ENCODE peak calls at places on chromosome 14, in four cellular contexts. One of them, this sample, is unnamed.

GRCh38 chr14:66087231-66087630 is 398.9 kb upstream of the CCDC196 start:
- DNase-seq in nephron progenitor cell: no peak
- DNase-seq in HL-60: no peak
- DNase-seq in RWPE1: no peak
- DNase-seq in this sample: no peak

GRCh38 chr14:90521930-90522483 is 125.2 kb downstream of the CALM1 start:
- DNase-seq in nephron progenitor cell: no peak
- DNase-seq in HL-60: no peak
- DNase-seq in RWPE1: no peak
- DNase-seq in this sample: no peak

GRCh38 chr14:61153436-61153835 is 127.7 kb downstream of the TMEM30B start:
- DNase-seq in nephron progenitor cell: peak; percentile 26
- DNase-seq in HL-60: no peak
- DNase-seq in RWPE1: no peak
- DNase-seq in this sample: no peak

GRCh38 chr14:68137704-68138619 is 318.4 kb downstream of the RAD51B start:
- DNase-seq in nephron progenitor cell: peak; percentile 64
- DNase-seq in HL-60: no peak
- DNase-seq in RWPE1: peak; percentile 89
- DNase-seq in this sample: peak; percentile 36

GRCh38 chr14:35046751-35047536 is 872 bp downstream of the FAM177A1 start:
- DNase-seq in nephron progenitor cell: no peak
- DNase-seq in HL-60: peak; percentile 60
- DNase-seq in RWPE1: peak; percentile 52
- DNase-seq in this sample: peak; percentile 46

GRCh38 chr14:101477648-101478047 is 83.6 kb upstream of the DIO3 start:
- DNase-seq in nephron progenitor cell: no peak
- DNase-seq in HL-60: no peak
- DNase-seq in RWPE1: peak; percentile 44
- DNase-seq in this sample: no peak

GRCh38 chr14:24605435-24606190 is 3.9 kb downstream of the GZMH start:
- DNase-seq in nephron progenitor cell: peak; percentile 54
- DNase-seq in HL-60: peak; percentile 73
- DNase-seq in RWPE1: peak; percentile 42
- DNase-seq in this sample: peak; percentile 53

GRCh38 chr14:20191396-20191795 is 700 bp downstream of the OR11G2 start:
- DNase-seq in nephron progenitor cell: no peak
- DNase-seq in HL-60: no peak
- DNase-seq in RWPE1: no peak
- DNase-seq in this sample: no peak

GRCh38 chr14:74954232-74954946 is 1.0 kb downstream of the PGF start:
- DNase-seq in nephron progenitor cell: peak; percentile 70
- DNase-seq in HL-60: no peak
- DNase-seq in RWPE1: no peak
- DNase-seq in this sample: no peak

GRCh38 chr14:98725676-98726075 is 546.3 kb downstream of the BCL11B start:
- DNase-seq in nephron progenitor cell: no peak
- DNase-seq in HL-60: no peak
- DNase-seq in RWPE1: no peak
- DNase-seq in this sample: no peak

GRCh38 chr14:64707661-64708060 is 3.4 kb downstream of the PLEKHG3 start:
- DNase-seq in nephron progenitor cell: no peak
- DNase-seq in HL-60: peak; percentile 22
- DNase-seq in RWPE1: peak; percentile 94
- DNase-seq in this sample: no peak

GRCh38 chr14:38481939-38482678 is 226.2 kb upstream of the CLEC14A start:
- DNase-seq in nephron progenitor cell: no peak
- DNase-seq in HL-60: no peak
- DNase-seq in RWPE1: no peak
- DNase-seq in this sample: no peak

GRCh38 chr14:54394596-54394995 is 2.2 kb upstream of the CDKN3 start:
- DNase-seq in nephron progenitor cell: no peak
- DNase-seq in HL-60: no peak
- DNase-seq in RWPE1: no peak
- DNase-seq in this sample: no peak

GRCh38 chr14:101442451-101442850 is 118.8 kb upstream of the DIO3 start:
- DNase-seq in nephron progenitor cell: no peak
- DNase-seq in HL-60: no peak
- DNase-seq in RWPE1: no peak
- DNase-seq in this sample: no peak

GRCh38 chr14:101632520-101632919 is 71.2 kb downstream of the DIO3 start:
- DNase-seq in nephron progenitor cell: no peak
- DNase-seq in HL-60: no peak
- DNase-seq in RWPE1: no peak
- DNase-seq in this sample: no peak

GRCh38 chr14:81298911-81299310 is 78.2 kb upstream of the GTF2A1 start:
- DNase-seq in nephron progenitor cell: no peak
- DNase-seq in HL-60: no peak
- DNase-seq in RWPE1: no peak
- DNase-seq in this sample: no peak

GRCh38 chr14:75561013-75561432 is 17.4 kb upstream of the FLVCR2 start:
- DNase-seq in nephron progenitor cell: peak; percentile 86
- DNase-seq in HL-60: peak; percentile 20
- DNase-seq in RWPE1: peak; percentile 92
- DNase-seq in this sample: no peak

GRCh38 chr14:101340556-101340955 is 220.7 kb upstream of the DIO3 start:
- DNase-seq in nephron progenitor cell: no peak
- DNase-seq in HL-60: no peak
- DNase-seq in RWPE1: no peak
- DNase-seq in this sample: no peak

GRCh38 chr14:66495214-66496098 is 9.3 kb downstream of the CCDC196 start:
- DNase-seq in nephron progenitor cell: peak; percentile 24
- DNase-seq in HL-60: peak; percentile 35
- DNase-seq in RWPE1: peak; percentile 46
- DNase-seq in this sample: no peak

GRCh38 chr14:71731096-71731495 is 201.1 kb upstream of the RGS6 start:
- DNase-seq in nephron progenitor cell: no peak
- DNase-seq in HL-60: no peak
- DNase-seq in RWPE1: no peak
- DNase-seq in this sample: no peak

GRCh38 chr14:65414961-65415589 is 2.5 kb downstream of the FUT8 start:
- DNase-seq in nephron progenitor cell: no peak
- DNase-seq in HL-60: no peak
- DNase-seq in RWPE1: peak; percentile 28
- DNase-seq in this sample: no peak

GRCh38 chr14:101112351-101113107 is 209.0 kb upstream of the RTL1 start:
- DNase-seq in nephron progenitor cell: no peak
- DNase-seq in HL-60: no peak
- DNase-seq in RWPE1: no peak
- DNase-seq in this sample: no peak

GRCh38 chr14:64388533-64389243 is 535 bp downstream of the MTHFD1 start:
- DNase-seq in nephron progenitor cell: peak; percentile 44
- DNase-seq in HL-60: peak; percentile 1
- DNase-seq in RWPE1: peak; percentile 36
- DNase-seq in this sample: no peak

GRCh38 chr14:68824517-68825347 is 31.9 kb upstream of the ZFP36L1 start:
- DNase-seq in nephron progenitor cell: peak; percentile 87
- DNase-seq in HL-60: peak; percentile 38
- DNase-seq in RWPE1: peak; percentile 72
- DNase-seq in this sample: no peak

GRCh38 chr14:92473947-92474535 is 39.5 kb upstream of the RIN3 start:
- DNase-seq in nephron progenitor cell: no peak
- DNase-seq in HL-60: no peak
- DNase-seq in RWPE1: no peak
- DNase-seq in this sample: no peak

GRCh38 chr14:94329857-94330256 is 6.7 kb upstream of the SERPINA6 start:
- DNase-seq in nephron progenitor cell: no peak
- DNase-seq in HL-60: no peak
- DNase-seq in RWPE1: no peak
- DNase-seq in this sample: no peak
- TF ChIP-seq CTCF in nephron progenitor cell: no peak
- TF ChIP-seq CTCF in HL-60: no peak
- TF ChIP-seq CTCF in RWPE1: no peak
- TF ChIP-seq CTCF in this sample: no peak

GRCh38 chr14:85867450-85867849 is 337.5 kb downstream of the FLRT2 start:
- DNase-seq in nephron progenitor cell: no peak
- DNase-seq in HL-60: no peak
- DNase-seq in RWPE1: no peak
- DNase-seq in this sample: no peak
- TF ChIP-seq CTCF in nephron progenitor cell: peak; percentile 8
- TF ChIP-seq CTCF in HL-60: no peak
- TF ChIP-seq CTCF in RWPE1: no peak
- TF ChIP-seq CTCF in this sample: no peak

GRCh38 chr14:88452231-88452630 is 66.8 kb downstream of the SPATA7 start:
- DNase-seq in nephron progenitor cell: no peak
- DNase-seq in HL-60: no peak
- DNase-seq in RWPE1: no peak
- DNase-seq in this sample: no peak
- TF ChIP-seq CTCF in nephron progenitor cell: no peak
- TF ChIP-seq CTCF in HL-60: no peak
- TF ChIP-seq CTCF in RWPE1: no peak
- TF ChIP-seq CTCF in this sample: no peak

GRCh38 chr14:52695481-52696091 is at the start of gene ERO1A:
- DNase-seq in nephron progenitor cell: peak; percentile 79
- DNase-seq in HL-60: peak; percentile 64
- DNase-seq in RWPE1: peak; percentile 65
- DNase-seq in this sample: peak; percentile 82
- TF ChIP-seq CTCF in nephron progenitor cell: no peak
- TF ChIP-seq CTCF in HL-60: no peak
- TF ChIP-seq CTCF in RWPE1: no peak
- TF ChIP-seq CTCF in this sample: no peak

DNA sequence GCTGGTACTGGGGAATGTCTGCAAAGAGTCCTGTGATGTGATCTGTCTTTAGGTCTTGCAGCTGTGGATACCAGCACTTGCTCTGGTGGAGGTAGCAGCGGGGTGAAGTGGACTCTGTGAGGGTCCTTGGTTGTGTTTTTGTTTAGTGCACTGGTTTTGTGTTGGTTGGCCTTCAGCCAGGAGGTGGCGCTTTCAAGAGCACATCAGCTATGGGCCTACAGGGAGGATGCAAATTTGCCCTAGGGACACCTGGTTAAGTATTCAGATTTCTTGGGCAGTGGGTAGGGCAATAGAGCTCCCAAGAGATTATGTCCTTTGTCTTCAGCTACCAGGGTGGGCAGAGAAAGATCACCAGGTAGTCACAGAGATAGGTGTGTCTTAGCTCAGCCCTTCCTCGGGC is 63.8 kb downstream of the PTGER2 start:
- DNase-seq in nephron progenitor cell: no peak
- DNase-seq in HL-60: no peak
- DNase-seq in RWPE1: no peak
- DNase-seq in this sample: no peak
- TF ChIP-seq CTCF in nephron progenitor cell: no peak
- TF ChIP-seq CTCF in HL-60: no peak
- TF ChIP-seq CTCF in RWPE1: no peak
- TF ChIP-seq CTCF in this sample: no peak

GRCh38 chr14:106823552-106823951 is 1297.2 kb downstream of the TMEM121 start:
- DNase-seq in nephron progenitor cell: no peak
- DNase-seq in HL-60: no peak
- DNase-seq in RWPE1: no peak
- DNase-seq in this sample: no peak

GRCh38 chr14:106826833-106827369 is 1300.5 kb downstream of the TMEM121 start:
- DNase-seq in nephron progenitor cell: no peak
- DNase-seq in HL-60: no peak
- DNase-seq in RWPE1: no peak
- DNase-seq in this sample: no peak

GRCh38 chr14:106821119-106821518 is 1294.7 kb downstream of the TMEM121 start:
- DNase-seq in nephron progenitor cell: no peak
- DNase-seq in HL-60: no peak
- DNase-seq in RWPE1: no peak
- DNase-seq in this sample: no peak

GRCh38 chr14:106820119-106820518 is 1293.7 kb downstream of the TMEM121 start:
- DNase-seq in nephron progenitor cell: no peak
- DNase-seq in HL-60: no peak
- DNase-seq in RWPE1: no peak
- DNase-seq in this sample: no peak

GRCh38 chr14:106822905-106823304 is 1296.5 kb downstream of the TMEM121 start:
- DNase-seq in nephron progenitor cell: no peak
- DNase-seq in HL-60: no peak
- DNase-seq in RWPE1: no peak
- DNase-seq in this sample: no peak
- TF ChIP-seq CTCF in nephron progenitor cell: no peak
- TF ChIP-seq CTCF in HL-60: no peak
- TF ChIP-seq CTCF in RWPE1: no peak
- TF ChIP-seq CTCF in this sample: no peak

GRCh38 chr14:96501746-96502620 is at the start of gene PAPOLA:
- DNase-seq in nephron progenitor cell: peak; percentile 92
- DNase-seq in HL-60: peak; percentile 96
- DNase-seq in RWPE1: peak; percentile 90
- DNase-seq in this sample: peak; percentile 96
- TF ChIP-seq CTCF in nephron progenitor cell: no peak
- TF ChIP-seq CTCF in HL-60: no peak
- TF ChIP-seq CTCF in RWPE1: no peak
- TF ChIP-seq CTCF in this sample: no peak

GRCh38 chr14:23345987-23346692 is 6.5 kb downstream of the SLC22A17 start:
- DNase-seq in nephron progenitor cell: no peak
- DNase-seq in HL-60: no peak
- DNase-seq in RWPE1: no peak
- DNase-seq in this sample: no peak
- TF ChIP-seq CTCF in nephron progenitor cell: no peak
- TF ChIP-seq CTCF in HL-60: no peak
- TF ChIP-seq CTCF in RWPE1: no peak
- TF ChIP-seq CTCF in this sample: no peak

GRCh38 chr14:103886304-103887169 is 39.2 kb upstream of the PPP1R13B start:
- DNase-seq in nephron progenitor cell: peak; percentile 63
- DNase-seq in HL-60: no peak
- DNase-seq in RWPE1: no peak
- DNase-seq in this sample: no peak
- TF ChIP-seq CTCF in nephron progenitor cell: peak; percentile 30
- TF ChIP-seq CTCF in HL-60: no peak
- TF ChIP-seq CTCF in RWPE1: no peak
- TF ChIP-seq CTCF in this sample: no peak

GRCh38 chr14:104317500-104317805 is 179.1 kb downstream of the KIF26A start:
- DNase-seq in nephron progenitor cell: no peak
- DNase-seq in HL-60: no peak
- DNase-seq in RWPE1: no peak
- DNase-seq in this sample: no peak
- TF ChIP-seq CTCF in nephron progenitor cell: no peak
- TF ChIP-seq CTCF in HL-60: no peak
- TF ChIP-seq CTCF in RWPE1: no peak
- TF ChIP-seq CTCF in this sample: no peak

This sample was measured in CD14-positive monocyte.